ENCODE peak calls at places on chromosome 21, in five cellular contexts. Z is CD8-positive, alpha-beta memory T cell; Q is HCT116; U is psoas muscle; L is iPS DF 6.9. W is an unnamed sample.

GRCh38 chr21:42439284-42440186 is 35.8 kb downstream of the UBASH3A start:
- DNase-seq in U (no peak), Z (no peak), L (no peak), Q (no peak), W (no peak)

GRCh38 chr21:44771896-44772525 is 29.6 kb downstream of the UBE2G2 start:
- DNase-seq in U (no peak), L (no peak), Z (no peak), Q (no peak), W (no peak)

GRCh38 chr21:15472641-15473040 is 257.1 kb upstream of the USP25 start:
- DNase-seq in Z (no peak), L (no peak), U (no peak), Q (no peak), W (no peak)

GRCh38 chr21:16309250-16309971 is 579.6 kb downstream of the USP25 start:
- DNase-seq in Q (no peak), U (peak; percentile 24), L (no peak), Z (no peak), W (no peak)

GRCh38 chr21:15849161-15849560 is 119.4 kb downstream of the USP25 start:
- DNase-seq in Z (no peak), U (no peak), L (no peak), Q (no peak), W (no peak)

GRCh38 chr21:31005019-31005418 is 33.3 kb downstream of the KRTAP19-8 start:
- DNase-seq in Z (no peak), U (no peak), Q (no peak), L (no peak), W (no peak)

GRCh38 chr21:45551316-45551715 is 9.1 kb upstream of the SLC19A1 start:
- DNase-seq in Z (no peak), Q (peak; percentile 63), L (no peak), U (peak; percentile 12), W (peak; percentile 51)

GRCh38 chr21:42654179-42654912 is 925 bp downstream of the PDE9A start:
- DNase-seq in L (no peak), Z (no peak), Q (no peak), U (peak; percentile 24), W (no peak)

GRCh38 chr21:33587792-33588484 is 546 bp downstream of the DONSON start:
- DNase-seq in Q (no peak), U (peak; percentile 64), L (no peak), Z (peak; percentile 2), W (peak; percentile 53)

GRCh38 chr21:44783023-44783696 is 18.5 kb downstream of the UBE2G2 start:
- DNase-seq in Z (no peak), L (no peak), Q (no peak), U (no peak), W (no peak)

GRCh38 chr21:44748621-44749020 is 37.2 kb upstream of the TSPEAR start:
- DNase-seq in Q (no peak), U (peak; percentile 27), L (peak; percentile 57), Z (no peak), W (no peak)

GRCh38 chr21:38487906-38488639 is 10.2 kb downstream of the ERG start:
- DNase-seq in Q (no peak), Z (no peak), U (no peak), L (no peak), W (no peak)

GRCh38 chr21:33256019-33256418 is 10.1 kb upstream of the IL10RB start:
- DNase-seq in Z (no peak), L (no peak), Q (no peak), U (no peak), W (no peak)

GRCh38 chr21:37139902-37140301 is 66.8 kb downstream of the TTC3 start:
- DNase-seq in L (peak; percentile 18), Z (no peak), Q (no peak), U (no peak), W (no peak)

GRCh38 chr21:39675595-39675994 is 62.9 kb downstream of the B3GALT5 start:
- DNase-seq in L (no peak), U (no peak), Z (no peak), Q (no peak), W (no peak)

GRCh38 chr21:37552496-37553399 is 186.2 kb downstream of the DYRK1A start:
- DNase-seq in Q (no peak), U (peak; percentile 78), Z (no peak), L (no peak), W (no peak)

GRCh38 chr21:41585199-41585994 is 77.4 kb upstream of the TMPRSS2 start:
- DNase-seq in Z (no peak), L (no peak), U (no peak), Q (no peak), W (no peak)

GRCh38 chr21:32411366-32412161 is 942 bp upstream of the EVA1C start:
- DNase-seq in Z (peak; percentile 25), U (peak; percentile 95), L (no peak), Q (no peak), W (peak; percentile 67)

GRCh38 chr21:45203983-45204382 is 83.7 kb downstream of the POFUT2 start:
- DNase-seq in U (no peak), Q (no peak), Z (no peak), L (no peak), W (no peak)

GRCh38 chr21:14285147-14285546 is 69.2 kb downstream of the RBM11 start:
- DNase-seq in Z (no peak), U (no peak), L (no peak), Q (no peak), W (no peak)

DNA sequence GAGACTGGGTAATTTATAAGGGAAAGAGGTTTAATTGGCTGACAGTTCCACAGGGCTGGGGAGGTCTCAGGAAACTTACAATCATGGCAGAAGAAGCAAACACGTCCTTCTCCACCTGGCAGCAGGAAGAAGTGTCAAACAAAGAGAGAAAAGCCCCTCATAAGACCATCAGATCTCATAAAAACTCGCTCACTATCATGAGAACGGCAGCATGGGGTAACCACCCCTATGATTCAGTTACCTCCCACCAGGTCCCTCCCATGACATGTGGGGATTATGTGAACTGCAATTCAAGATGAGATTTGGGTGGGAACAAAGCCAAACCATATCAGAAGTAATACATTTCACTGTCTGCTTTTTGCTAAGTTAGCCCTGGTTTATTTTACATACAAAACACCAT is 68.5 kb downstream of the RBM11 start:
- DNase-seq in L (no peak), Z (no peak), Q (no peak), U (no peak), W (no peak)
- H3K27me3 ChIP-seq in L (no peaks in the 10 kb centered on the region), Z (no peaks in the 10 kb centered on the region), Q (no peaks in the 10 kb centered on the region), U (peaks cover 4% of the 10 kb centered on the region), W (peaks cover 2% of the 10 kb centered on the region)

GRCh38 chr21:20999567-21000169 is 1.5 kb downstream of the NCAM2 start:
- DNase-seq in L (no peak), U (no peak), Z (no peak), Q (no peak), W (no peak)

GRCh38 chr21:21003701-21004100 is 5.5 kb downstream of the NCAM2 start:
- DNase-seq in L (peak; percentile 41), Q (peak; percentile 6), U (no peak), Z (no peak), W (no peak)

GRCh38 chr21:21000576-21001175 is 2.5 kb downstream of the NCAM2 start:
- DNase-seq in Z (no peak), U (no peak), Q (no peak), L (no peak), W (no peak)

GRCh38 chr21:21001591-21002100 is 3.4 kb downstream of the NCAM2 start:
- DNase-seq in L (no peak), U (no peak), Q (no peak), Z (no peak), W (no peak)

DNA sequence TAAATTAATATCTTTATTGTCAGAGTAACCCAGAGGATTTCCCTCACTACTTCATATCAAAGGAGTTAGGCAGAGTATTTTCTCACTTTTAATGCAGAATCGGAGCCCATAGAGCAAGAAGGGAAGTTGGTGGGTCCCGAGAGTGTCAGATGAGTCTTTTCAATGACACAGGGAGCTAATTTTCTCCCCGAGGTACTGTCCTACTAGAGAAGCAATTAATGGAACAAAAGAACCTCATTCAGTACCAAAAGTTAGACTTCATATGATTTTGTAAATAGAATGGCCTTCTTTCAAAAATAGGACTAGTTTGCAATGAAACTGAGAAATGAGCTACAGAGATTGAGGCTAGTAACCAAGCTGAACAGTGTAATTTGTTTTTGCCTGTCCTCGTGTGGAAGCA is 3.9 kb downstream of the NCAM2 start:
- DNase-seq in Q (no peak), U (no peak), L (no peak), Z (no peak), W (no peak)
- H3K4me3 ChIP-seq in Q (no peak overlapping the region), U (no peak overlapping the region), L (no peak overlapping the region), Z (no peak overlapping the region), W (no peak overlapping the region)

DNA sequence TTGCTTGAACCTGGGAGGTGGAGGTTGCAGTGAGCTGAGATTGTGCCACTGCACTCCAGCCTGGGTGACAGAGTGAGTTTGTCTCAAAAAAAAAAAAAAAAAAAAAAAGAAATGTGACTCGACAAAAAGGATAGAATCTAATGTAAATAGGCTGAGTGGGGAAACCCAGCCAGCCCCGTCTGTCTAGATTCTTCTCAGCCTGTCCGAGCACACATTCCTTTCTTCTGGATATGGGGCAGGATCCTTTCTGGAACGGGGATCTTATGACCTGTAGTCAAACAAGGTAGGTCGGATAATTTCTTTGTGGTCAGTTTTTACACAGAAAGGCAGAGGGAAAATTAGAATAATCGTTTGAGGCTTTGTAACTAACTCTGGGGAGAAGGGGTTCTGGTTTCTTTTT is 74.1 kb downstream of the C21orf91 start:
- DNase-seq in L (no peak), Z (no peak), U (no peak), Q (no peak), W (no peak)
- H3K27me3 ChIP-seq in L (no peaks in the 10 kb centered on the region), Z (no peaks in the 10 kb centered on the region), U (no peaks in the 10 kb centered on the region), Q (peaks cover 4% of the 10 kb centered on the region), W (no peaks in the 10 kb centered on the region)

GRCh38 chr21:21851205-21851604 is 853.0 kb downstream of the NCAM2 start:
- DNase-seq in U (no peak), Z (no peak), L (no peak), Q (no peak), W (no peak)
- H3K4me3 ChIP-seq in U (no peak overlapping the region), Z (no peak overlapping the region), L (no peak overlapping the region), Q (no peak overlapping the region), W (no peak overlapping the region)

GRCh38 chr21:34885125-34885524 is 164.0 kb downstream of the RUNX1 start:
- DNase-seq in Z (no peak), Q (no peak), U (no peak), L (no peak), W (no peak)

GRCh38 chr21:34885636-34886553 is 163.2 kb downstream of the RUNX1 start:
- DNase-seq in U (no peak), L (no peak), Q (no peak), Z (no peak), W (no peak)

GRCh38 chr21:34882719-34883131 is 166.4 kb downstream of the RUNX1 start:
- DNase-seq in Z (no peak), Q (no peak), U (no peak), L (no peak), W (no peak)

GRCh38 chr21:34883501-34884271 is 165.4 kb downstream of the RUNX1 start:
- DNase-seq in Z (no peak), L (no peak), U (no peak), Q (no peak), W (no peak)

GRCh38 chr21:34884346-34884929 is 164.7 kb downstream of the RUNX1 start:
- DNase-seq in Q (no peak), L (no peak), Z (no peak), U (no peak), W (no peak)
- H3K27me3 ChIP-seq in Q (no peaks in the 10 kb centered on the region), L (peaks cover 40% of the 10 kb centered on the region), Z (no peaks in the 10 kb centered on the region), U (no peaks in the 10 kb centered on the region), W (no peaks in the 10 kb centered on the region)